ENCODE peak calls at places on chromosomes 1 and 21, in six cellular contexts. D is transverse colon, S is K562, G is HFF-Myc, B is uterus, M is choroid plexus epithelial cell. J is an unnamed sample.
A peak's percentile ranks its signal among the peaks of the same experiment; 100 is the strongest.

GRCh38 chr1:113786055-113786454 is 26.2 kb downstream of the RSBN1 start:
- DNase-seq in B (no peak), M (peak; percentile 73), D (no peak), S (peak; percentile 38), G (no peak), J (no peak)

GRCh38 chr1:77313491-77313890 is 31.7 kb downstream of the AK5 start:
- DNase-seq in S (peak; percentile 28), D (no peak), G (peak; percentile 11), M (peak; percentile 62), B (no peak), J (no peak)

GRCh38 chr1:36151845-36152203 is 2.5 kb upstream of the TRAPPC3 start:
- DNase-seq in B (peak; percentile 41), S (no peak), G (no peak), D (peak; percentile 61), M (no peak), J (peak; percentile 41)

GRCh38 chr21:44867999-44868700 is 5.3 kb downstream of the PTTG1IP start:
- DNase-seq in S (no peak), M (no peak), D (no peak), G (no peak), B (no peak), J (no peak)

GRCh38 chr1:5798151-5798730 is 194.0 kb downstream of the NPHP4 start:
- DNase-seq in S (no peak), M (no peak), D (no peak), G (no peak), B (no peak), J (no peak)

GRCh38 chr1:53471000-53471399 is 11.8 kb downstream of the DMRTB1 start:
- DNase-seq in G (no peak), D (no peak), M (no peak), S (no peak), B (no peak), J (no peak)

GRCh38 chr1:58576727-58577675 is at the start of gene TACSTD2:
- DNase-seq in M (no peak), S (no peak), B (no peak), D (peak; percentile 61), G (no peak), J (peak; percentile 70)

GRCh38 chr1:224183591-224184312 is 712 bp downstream of the DEGS1 start:
- DNase-seq in G (peak; percentile 12), S (peak; percentile 81), D (peak; percentile 56), M (peak; percentile 70), B (peak; percentile 38), J (no peak)

GRCh38 chr1:185375583-185375982 is 58.5 kb upstream of the IVNS1ABP start:
- DNase-seq in M (peak; percentile 31), G (no peak), S (no peak), D (no peak), B (no peak), J (peak; percentile 47)

GRCh38 chr1:19643602-19644419 is at the start of gene NBL1:
- DNase-seq in M (peak; percentile 80), S (peak; percentile 74), D (peak; percentile 84), B (peak; percentile 78), G (no peak), J (peak; percentile 72)

GRCh38 chr1:236748471-236748870 is 46.6 kb upstream of the MTR start:
- DNase-seq in D (no peak), G (no peak), B (no peak), M (peak; percentile 15), S (no peak), J (no peak)
- TF ChIP-seq CTCF in D (no peak), G (peak; percentile 17), B (no peak), M (peak; percentile 36), S (peak; percentile 6), J (no peak)

DNA sequence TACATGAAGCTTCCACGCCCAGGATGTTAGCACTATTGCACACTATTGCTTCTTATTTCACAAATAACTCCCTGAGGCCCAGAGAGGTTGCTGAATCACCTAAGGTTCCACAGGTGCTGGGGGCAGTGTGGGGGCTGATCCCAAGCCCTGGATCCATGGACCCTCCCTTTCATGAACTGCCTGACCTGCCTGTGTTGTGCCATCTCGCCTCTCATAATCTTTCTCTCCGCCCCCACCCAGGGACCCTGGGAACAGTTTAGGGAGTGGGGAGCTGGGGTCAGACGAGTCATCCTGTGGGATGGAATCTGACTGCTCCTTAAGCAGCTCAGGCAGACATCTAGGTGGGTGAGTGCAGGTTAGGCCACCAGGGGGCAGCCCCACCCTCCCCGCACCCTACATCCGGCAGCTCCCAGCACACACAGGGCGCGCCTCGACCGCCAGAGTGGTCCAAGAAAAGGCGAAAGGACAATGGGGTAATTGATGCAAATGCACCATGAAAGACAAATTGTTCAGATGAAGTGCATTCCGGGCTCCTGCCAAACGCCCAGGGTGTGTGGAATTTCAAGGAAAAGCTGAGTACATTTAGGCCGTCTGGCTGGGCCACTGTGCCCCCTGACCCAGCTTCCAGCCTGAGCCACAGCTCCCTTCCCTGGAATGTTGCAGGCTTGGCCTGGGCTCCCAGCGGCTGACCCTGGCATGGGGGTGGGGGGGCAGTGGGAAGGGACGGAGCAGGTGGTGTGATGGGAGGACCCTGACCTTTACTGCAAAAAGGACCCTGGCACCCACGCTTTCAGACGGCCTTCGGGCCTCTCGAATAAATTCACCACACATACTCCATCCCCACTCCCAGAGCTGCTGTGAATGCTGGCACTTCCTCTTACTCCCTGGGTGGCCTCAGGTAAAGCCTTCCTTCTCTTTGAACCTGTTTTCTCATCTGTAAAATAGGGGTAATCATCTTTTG is 20.8 kb downstream of the PHLDA3 start:
- DNase-seq in B (peak; percentile 81), D (peak; percentile 82), G (no peak), S (peak; percentile 91), M (peak; percentile 81), J (peak; percentile 71)
- H3K4me3 ChIP-seq in B (no peak overlapping the region), D (no peak overlapping the region), G (no peak overlapping the region), S (no peak overlapping the region), M (no peak overlapping the region), J (no peak overlapping the region)

DNA sequence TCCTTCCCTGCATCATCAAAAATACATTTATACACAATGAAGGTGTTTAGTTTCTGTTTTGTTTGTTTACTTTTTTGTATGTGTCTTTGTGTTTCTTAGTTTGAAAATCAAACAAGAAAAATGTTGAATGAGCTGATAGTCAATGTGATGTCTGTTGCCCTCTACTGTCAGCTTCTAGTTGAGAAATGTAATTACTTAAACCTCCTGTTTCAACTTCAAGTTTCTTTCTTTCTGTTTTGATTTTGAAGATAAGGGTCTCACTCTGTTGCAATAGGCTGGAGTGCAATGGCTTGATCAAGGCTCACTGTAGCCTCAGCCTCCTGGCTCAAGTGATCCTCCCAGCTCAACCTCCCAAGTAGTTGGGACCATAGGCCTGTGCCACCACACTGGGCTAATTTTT is 37.5 kb downstream of the SPTA1 start:
- DNase-seq in M (no peak), S (no peak), D (no peak), B (no peak), G (no peak), J (no peak)
- TF ChIP-seq CTCF in M (no peak), S (peak; percentile 6), D (no peak), B (no peak), G (no peak), J (no peak)

GRCh38 chr1:220809704-220810103 is 23.0 kb downstream of the MTARC1 start:
- DNase-seq in M (no peak), D (no peak), G (no peak), B (no peak), S (no peak), J (no peak)

GRCh38 chr1:220811695-220812094 is 25.0 kb downstream of the MTARC1 start:
- DNase-seq in B (no peak), M (no peak), G (no peak), D (no peak), S (no peak), J (no peak)

GRCh38 chr1:220809187-220809550 is 22.5 kb downstream of the MTARC1 start:
- DNase-seq in G (no peak), M (no peak), D (no peak), B (no peak), S (no peak), J (no peak)

GRCh38 chr1:220810963-220811362 is 24.2 kb downstream of the MTARC1 start:
- DNase-seq in S (no peak), D (no peak), M (no peak), B (no peak), G (no peak), J (no peak)

GRCh38 chr1:220810179-220810653 is 23.5 kb downstream of the MTARC1 start:
- DNase-seq in M (peak; percentile 89), S (peak; percentile 74), G (peak; percentile 69), B (peak; percentile 76), D (peak; percentile 73), J (peak; percentile 85)
- H3K4me3 ChIP-seq in M (peak overlapping the region; percentile 25), S (no peak overlapping the region), G (no peak overlapping the region), B (peak overlapping the region; percentile 10), D (no peak overlapping the region), J (peak overlapping the region; percentile 23)

GRCh38 chr1:57066980-57067615 is 101.3 kb upstream of the C8B start:
- DNase-seq in M (no peak), G (no peak), D (no peak), S (no peak), B (no peak), J (no peak)

GRCh38 chr1:57067863-57068262 is 102.0 kb upstream of the C8B start:
- DNase-seq in B (no peak), D (no peak), M (peak; percentile 0), S (no peak), G (no peak), J (no peak)

GRCh38 chr1:57072775-57073174 is 107.0 kb upstream of the C8B start:
- DNase-seq in G (no peak), D (no peak), B (no peak), S (peak; percentile 39), M (no peak), J (no peak)
- TF ChIP-seq CTCF in G (peak; percentile 15), D (no peak), B (no peak), S (peak; percentile 32), M (no peak), J (no peak)

DNA sequence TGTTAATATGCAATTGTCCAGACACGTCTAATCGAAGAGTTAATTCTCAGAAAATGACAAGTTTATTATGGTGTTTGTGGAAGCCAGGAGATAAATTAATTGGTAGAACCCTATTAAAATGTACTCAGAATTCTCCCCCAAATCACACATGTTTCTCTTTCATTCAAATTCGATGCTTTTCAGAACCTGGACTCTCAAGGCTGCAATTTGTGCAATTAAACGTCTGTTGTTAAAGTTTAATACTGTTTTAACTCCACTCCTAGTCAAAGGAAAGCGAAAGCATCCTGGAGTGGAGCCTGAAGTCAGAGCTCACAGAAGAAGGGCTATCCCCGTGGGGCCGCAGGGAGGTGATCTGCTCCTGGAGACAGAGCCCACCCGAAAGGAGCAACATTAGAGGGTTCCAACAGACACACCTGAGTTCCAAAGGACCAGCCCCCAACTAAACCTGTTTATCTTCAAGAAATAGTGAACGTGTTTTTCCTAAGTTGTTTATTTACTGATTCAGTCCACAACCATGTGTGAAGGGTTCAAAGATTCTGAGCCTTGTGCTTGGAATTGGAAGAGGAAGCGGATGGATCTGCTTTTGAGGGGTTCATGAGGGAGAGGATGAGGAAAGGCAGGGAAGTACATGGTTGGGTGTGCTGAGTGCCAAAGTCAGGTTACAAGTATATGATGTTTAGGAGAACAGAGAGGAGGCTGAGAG is 68.0 kb upstream of the AKT3 start:
- DNase-seq in B (peak; percentile 29), S (no peak), D (no peak), M (peak; percentile 62), G (no peak), J (no peak)
- H3K4me3 ChIP-seq in B (peak overlapping the region; percentile 47), S (no peak overlapping the region), D (peak overlapping the region; percentile 23), M (peak overlapping the region; percentile 50), G (peak overlapping the region; percentile 44), J (peak overlapping the region; percentile 52)

DNA sequence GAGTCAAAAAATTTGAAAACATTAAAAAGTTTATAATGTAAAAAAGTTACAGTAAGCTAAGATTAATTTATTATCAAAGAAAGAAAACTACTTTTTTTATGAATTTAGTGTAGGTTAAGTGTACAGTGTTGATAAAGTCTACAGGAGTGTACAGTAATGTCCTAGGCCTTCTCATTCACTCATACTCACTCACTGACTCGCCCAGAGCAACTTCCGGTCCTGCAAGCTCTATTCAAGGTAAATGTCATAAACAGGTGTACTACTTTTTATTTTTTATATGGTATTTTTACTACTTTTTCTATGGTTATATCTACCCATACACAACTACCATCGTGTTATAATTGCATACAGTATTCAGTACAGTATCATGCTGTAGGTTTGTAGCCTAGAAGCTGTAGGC is 49.6 kb downstream of the TBX19 start:
- DNase-seq in D (peak; percentile 16), G (no peak), S (no peak), B (no peak), M (no peak), J (no peak)
- TF ChIP-seq CTCF in D (no peak), G (no peak), S (no peak), B (no peak), M (no peak), J (no peak)

J was measured in tibial artery.